ENCODE peak calls at places on chromosome 5, in five cellular contexts. J, L, F, Z and O are unnamed samples.

GRCh38 chr5:43315262-43315661 is 2.0 kb upstream of the HMGCS1 start:
- DNase-seq in Z (no peak), L (no peak), F (no peak), J (no peak), O (no peak)

GRCh38 chr5:98349251-98349989 is 424.0 kb upstream of the RGMB start:
- DNase-seq in F (no peak), L (no peak), Z (no peak), J (no peak), O (no peak)

GRCh38 chr5:134714120-134714519 is 24.2 kb upstream of the CAMLG start:
- DNase-seq in J (no peak), Z (no peak), L (no peak), F (no peak), O (no peak)

GRCh38 chr5:173707392-173707791 is 90.9 kb upstream of the BOD1 start:
- DNase-seq in F (no peak), J (no peak), L (no peak), Z (peak; percentile 53), O (no peak)

GRCh38 chr5:5658226-5658625 is 235.7 kb downstream of the ICE1 start:
- DNase-seq in F (no peak), L (no peak), Z (no peak), J (no peak), O (no peak)

GRCh38 chr5:117486291-117486690 is 911.7 kb upstream of the SEMA6A start:
- DNase-seq in F (no peak), J (no peak), L (no peak), Z (no peak), O (no peak)

GRCh38 chr5:138469540-138470321 is 4.5 kb downstream of the EGR1 start:
- DNase-seq in L (no peak), J (no peak), F (no peak), Z (no peak), O (peak; percentile 80)

GRCh38 chr5:126471875-126472537 is 48.8 kb downstream of the GRAMD2B start:
- DNase-seq in Z (no peak), F (peak; percentile 37), J (no peak), L (no peak), O (no peak)

GRCh38 chr5:72410896-72411295 is 90.7 kb downstream of the PTCD2 start:
- DNase-seq in Z (no peak), L (no peak), J (no peak), F (no peak), O (no peak)

GRCh38 chr5:176769911-176770310 is 40.4 kb upstream of the UNC5A start:
- DNase-seq in L (no peak), Z (no peak), F (no peak), J (no peak), O (peak; percentile 18)

GRCh38 chr5:44178414-44178813 is 210.8 kb downstream of the FGF10 start:
- DNase-seq in J (no peak), F (no peak), Z (no peak), L (no peak), O (no peak)

GRCh38 chr5:1001406-1002270 is 7.0 kb upstream of the NKD2 start:
- DNase-seq in Z (peak; percentile 6), J (peak; percentile 5), L (no peak), F (no peak), O (no peak)

GRCh38 chr5:157252741-157253465 is 13.0 kb upstream of the CYFIP2 start:
- DNase-seq in F (no peak), L (no peak), Z (no peak), J (no peak), O (no peak)

GRCh38 chr5:83567741-83568530 is 96.4 kb downstream of the VCAN start:
- DNase-seq in J (no peak), Z (no peak), L (no peak), F (peak; percentile 57), O (no peak)

GRCh38 chr5:139836469-139837208 is 41.0 kb downstream of the PSD2 start:
- DNase-seq in L (no peak), Z (no peak), F (no peak), J (no peak), O (no peak)

GRCh38 chr5:180390441-180391190 is 37.5 kb upstream of the GFPT2 start:
- DNase-seq in L (no peak), Z (no peak), F (no peak), J (no peak), O (no peak)

GRCh38 chr5:6732634-6733410 is 19.6 kb downstream of the TENT4A start:
- DNase-seq in F (no peak), Z (peak; percentile 53), J (no peak), L (peak; percentile 43), O (no peak)

GRCh38 chr5:156475831-156476551 is 149.0 kb downstream of the SGCD start:
- DNase-seq in L (no peak), Z (no peak), J (no peak), F (peak; percentile 63), O (peak; percentile 43)

GRCh38 chr5:16539169-16539666 is 73.6 kb upstream of the ZNF622 start:
- DNase-seq in J (no peak), F (peak; percentile 22), Z (peak; percentile 73), L (no peak), O (no peak)

GRCh38 chr5:148397968-148398595 is 14.3 kb downstream of the FBXO38 start:
- DNase-seq in Z (no peak), F (no peak), L (peak; percentile 5), J (no peak), O (peak; percentile 85)

GRCh38 chr5:65791721-65792698 is 70.0 kb downstream of the NLN start:
- DNase-seq in F (no peak), L (no peak), J (peak; percentile 62), Z (no peak), O (no peak)

GRCh38 chr5:9056046-9056445 is 489.8 kb downstream of the SEMA5A start:
- DNase-seq in L (no peak), J (no peak), F (no peak), Z (no peak), O (no peak)

GRCh38 chr5:177307544-177308363 is 3.9 kb downstream of the MXD3 start:
- DNase-seq in L (no peak), Z (no peak), F (no peak), J (no peak), O (no peak)

GRCh38 chr5:43785198-43785597 is 182.2 kb downstream of the NNT start:
- DNase-seq in L (no peak), F (no peak), Z (no peak), J (no peak), O (no peak)

GRCh38 chr5:57221049-57221568 is 47.2 kb downstream of the GPBP1 start:
- DNase-seq in F (peak; percentile 44), Z (no peak), J (peak; percentile 30), L (peak; percentile 39), O (no peak)

GRCh38 chr5:124372457-124372856 is 374.0 kb downstream of the ZNF608 start:
- DNase-seq in J (no peak), L (no peak), Z (no peak), F (peak; percentile 25), O (no peak)

GRCh38 chr5:78795757-78796156 is 147.2 kb upstream of the LHFPL2 start:
- DNase-seq in J (no peak), Z (no peak), L (no peak), F (no peak), O (no peak)

GRCh38 chr5:169195601-169196000 is 105.3 kb downstream of the SLIT3 start:
- DNase-seq in L (no peak), F (no peak), Z (no peak), J (no peak), O (no peak)

GRCh38 chr5:32600057-32600622 is 14.8 kb downstream of the SUB1 start:
- DNase-seq in L (no peak), Z (no peak), F (peak; percentile 92), J (no peak), O (no peak)

GRCh38 chr5:59296317-59297264 is 596.9 kb downstream of the PDE4D start:
- DNase-seq in L (no peak), J (no peak), Z (no peak), F (no peak), O (no peak)

GRCh38 chr5:149831492-149831891 is 101.4 kb downstream of the PPARGC1B start:
- DNase-seq in F (no peak), L (no peak), J (no peak), Z (no peak), O (no peak)

GRCh38 chr5:119537704-119538103 is 85.4 kb downstream of the HSD17B4 start:
- DNase-seq in F (no peak), J (no peak), L (no peak), Z (no peak), O (no peak)

GRCh38 chr5:126384985-126385384 is 38.2 kb upstream of the GRAMD2B start:
- DNase-seq in Z (no peak), F (peak; percentile 35), L (peak; percentile 84), J (no peak), O (no peak)

GRCh38 chr5:76790632-76791290 is 28.1 kb upstream of the F2RL1 start:
- DNase-seq in L (no peak), F (peak; percentile 97), J (no peak), Z (no peak), O (no peak)

GRCh38 chr5:141841376-141841775 is 36.8 kb downstream of the PCDH1 start:
- DNase-seq in Z (peak; percentile 51), F (no peak), L (no peak), J (no peak), O (no peak)

GRCh38 chr5:168360521-168361285 is 69.3 kb downstream of the WWC1 start:
- DNase-seq in Z (no peak), F (no peak), L (no peak), J (no peak), O (no peak)

GRCh38 chr5:68924490-68925145 is 169.2 kb upstream of the SLC30A5 start:
- DNase-seq in J (no peak), L (no peak), F (no peak), Z (no peak), O (no peak)

GRCh38 chr5:135635471-135635870 is 56.7 kb upstream of the CXCL14 start:
- DNase-seq in Z (no peak), F (no peak), J (no peak), L (no peak), O (no peak)

GRCh38 chr5:39355324-39355723 is 9.0 kb downstream of the C9 start:
- DNase-seq in F (no peak), L (no peak), J (no peak), Z (no peak), O (no peak)